ENCODE peak calls at places on chromosomes 1 and 21, in nine cellular contexts. Q, P, G, X, E, H, Y, D and U are unnamed samples.

GRCh38 chr1:230643887-230644286 is 1.6 kb downstream of the COG2 start:
- DNase-seq in Q (no peak), P (no peak), G (peak; percentile 12), X (peak; percentile 3), E (no peak), H (no peak), Y (no peak), D (no peak), U (no peak)

GRCh38 chr21:37082856-37083611 is 10.0 kb downstream of the TTC3 start:
- DNase-seq in Q (no peak), P (no peak), G (no peak), X (no peak), E (no peak), H (no peak), Y (no peak), D (no peak), U (no peak)

GRCh38 chr1:25033828-25034451 is 103.9 kb upstream of the RUNX3 start:
- DNase-seq in Q (no peak), P (peak; percentile 67), G (no peak), X (no peak), E (peak; percentile 57), H (no peak), Y (no peak), D (peak; percentile 89), U (peak; percentile 76)

GRCh38 chr1:235710665-235711064 is 61.1 kb upstream of the GNG4 start:
- DNase-seq in Q (no peak), P (no peak), G (no peak), X (no peak), E (no peak), H (no peak), Y (no peak), D (no peak), U (no peak)

GRCh38 chr1:2290595-2291510 is 62.7 kb downstream of the SKI start:
- DNase-seq in Q (peak; percentile 79), P (peak; percentile 91), G (peak; percentile 86), X (peak; percentile 92), E (peak; percentile 75), H (peak; percentile 37), Y (peak; percentile 94), D (peak; percentile 94), U (peak; percentile 71)

GRCh38 chr1:6392081-6392879 is 1.3 kb downstream of the ACOT7 start:
- DNase-seq in Q (no peak), P (no peak), G (peak; percentile 19), X (no peak), E (no peak), H (no peak), Y (no peak), D (no peak), U (no peak)

GRCh38 chr1:109498161-109498801 is 4.4 kb downstream of the CYB561D1 start:
- DNase-seq in Q (peak; percentile 43), P (no peak), G (peak; percentile 26), X (no peak), E (peak; percentile 33), H (no peak), Y (peak; percentile 43), D (no peak), U (no peak)

GRCh38 chr1:17470021-17470799 is 30.7 kb upstream of the RCC2 start:
- DNase-seq in Q (no peak), P (no peak), G (no peak), X (no peak), E (no peak), H (no peak), Y (no peak), D (no peak), U (no peak)

GRCh38 chr1:150332651-150333290 is 11.4 kb downstream of the PRPF3 start:
- DNase-seq in Q (no peak), P (no peak), G (no peak), X (no peak), E (no peak), H (no peak), Y (no peak), D (no peak), U (no peak)

GRCh38 chr1:205480349-205481278 is 23.9 kb upstream of the CDK18 start:
- DNase-seq in Q (peak; percentile 60), P (no peak), G (no peak), X (no peak), E (no peak), H (no peak), Y (no peak), D (no peak), U (peak; percentile 39)

GRCh38 chr1:19113362-19114092 is 96.5 kb downstream of the UBR4 start:
- DNase-seq in Q (peak; percentile 30), P (no peak), G (peak; percentile 66), X (no peak), E (no peak), H (no peak), Y (peak; percentile 52), D (no peak), U (no peak)

GRCh38 chr1:100773444-100773843 is 53.9 kb downstream of the VCAM1 start:
- DNase-seq in Q (no peak), P (no peak), G (no peak), X (no peak), E (no peak), H (no peak), Y (no peak), D (no peak), U (no peak)